ENCODE peak calls at places on chromosome X, in ten cellular contexts. I is mucosa of descending colon; R is fibroblast of lung; T is HL-60; X is mammary epithelial cell; Q is transverse colon; J is left ventricle myocardium inferior; V is CD4-positive, alpha-beta T cell; S is stomach; E is upper lobe of left lung. D is an unnamed sample.

GRCh38 chrX:24860140-24860539 is 155.6 kb downstream of the ARX start:
- DNase-seq in X (no peak), S (no peak), R (peak; percentile 36), I (no peak), E (no peak), T (no peak), V (no peak), Q (no peak), J (no peak), D (no peak)

GRCh38 chrX:7062276-7062675 is 85.2 kb upstream of the STS start:
- DNase-seq in S (no peak), J (no peak), E (no peak), V (no peak), R (peak; percentile 11), Q (no peak), T (no peak), I (no peak), X (no peak), D (no peak)

GRCh38 chrX:153875391-153876111 is 10.4 kb downstream of the L1CAM start:
- DNase-seq in T (peak; percentile 39), S (peak; percentile 60), X (no peak), Q (peak; percentile 54), E (peak; percentile 90), J (peak; percentile 44), V (peak; percentile 63), I (no peak), R (peak; percentile 11), D (peak; percentile 88)

GRCh38 chrX:151713859-151714258 is 2.0 kb upstream of the FATE1 start:
- DNase-seq in V (no peak), S (no peak), Q (no peak), I (no peak), T (peak; percentile 23), J (no peak), E (no peak), R (peak; percentile 0), X (peak; percentile 8), D (no peak)

GRCh38 chrX:44675364-44676024 is 132.8 kb upstream of the FUNDC1 start:
- DNase-seq in X (peak; percentile 98), V (no peak), I (peak; percentile 58), R (peak; percentile 95), J (peak; percentile 41), Q (no peak), E (no peak), S (no peak), T (no peak), D (no peak)

GRCh38 chrX:15493118-15494082 is at the start of gene PIR:
- DNase-seq in J (peak; percentile 86), V (peak; percentile 22), R (peak; percentile 75), I (peak; percentile 91), X (peak; percentile 95), Q (peak; percentile 91), T (peak; percentile 67), S (peak; percentile 89), E (peak; percentile 94), D (peak; percentile 94)

GRCh38 chrX:131270085-131270484 is 19.0 kb downstream of the IGSF1 start:
- DNase-seq in R (no peak), Q (no peak), T (no peak), V (no peak), S (no peak), J (no peak), I (no peak), X (no peak), E (no peak), D (no peak)

GRCh38 chrX:40947276-40947675 is 138.0 kb upstream of the USP9X start:
- DNase-seq in Q (no peak), I (no peak), T (no peak), V (no peak), E (no peak), S (no peak), J (no peak), X (no peak), R (peak; percentile 38), D (no peak)

GRCh38 chrX:97065973-97066372 is 182.3 kb downstream of the RPA4 start:
- DNase-seq in X (peak; percentile 3), T (no peak), I (no peak), E (no peak), Q (no peak), J (no peak), R (peak; percentile 1), S (no peak), V (no peak), D (no peak)

GRCh38 chrX:15854080-15854655 is 445 bp downstream of the AP1S2 start:
- DNase-seq in S (peak; percentile 38), E (peak; percentile 90), J (peak; percentile 57), Q (peak; percentile 60), X (peak; percentile 24), I (peak; percentile 80), R (peak; percentile 2), T (peak; percentile 36), V (peak; percentile 34), D (peak; percentile 87)

GRCh38 chrX:22686138-22686541 is 313.6 kb upstream of the DDX53 start:
- DNase-seq in R (peak; percentile 87), I (no peak), X (no peak), Q (no peak), T (no peak), S (no peak), E (no peak), V (no peak), J (peak; percentile 14), D (peak; percentile 87)

GRCh38 chrX:41589634-41590270 is 99.0 kb upstream of the GPR34 start:
- DNase-seq in Q (no peak), R (peak; percentile 45), V (no peak), E (no peak), I (no peak), T (no peak), J (no peak), S (no peak), X (no peak), D (no peak)

GRCh38 chrX:77446029-77446585 is 1.1 kb upstream of the FGF16 start:
- DNase-seq in E (peak; percentile 37), J (peak; percentile 14), S (no peak), Q (peak; percentile 10), X (no peak), I (peak; percentile 47), V (no peak), T (no peak), R (no peak), D (no peak)

GRCh38 chrX:153614818-153615217 is 15.9 kb upstream of the CCNQ start:
- DNase-seq in S (no peak), X (no peak), J (no peak), E (no peak), R (no peak), I (no peak), Q (no peak), T (no peak), V (no peak), D (no peak)

GRCh38 chrX:29858714-29859113 is 356.6 kb upstream of the MAGEB2 start:
- DNase-seq in R (peak; percentile 43), V (no peak), I (no peak), X (peak; percentile 0), S (no peak), J (no peak), Q (no peak), T (no peak), E (no peak), D (no peak)

GRCh38 chrX:105820247-105820646 is 2.1 kb upstream of the NRK start:
- DNase-seq in J (no peak), S (no peak), R (no peak), I (no peak), X (no peak), Q (no peak), E (no peak), V (no peak), T (no peak), D (no peak)
- TF ChIP-seq CTCF in J (no peak), S (no peak), R (no peak), I (no peak), X (no peak), Q (no peak), E (no peak), V (no peak), T (no peak), D (no peak)

DNA sequence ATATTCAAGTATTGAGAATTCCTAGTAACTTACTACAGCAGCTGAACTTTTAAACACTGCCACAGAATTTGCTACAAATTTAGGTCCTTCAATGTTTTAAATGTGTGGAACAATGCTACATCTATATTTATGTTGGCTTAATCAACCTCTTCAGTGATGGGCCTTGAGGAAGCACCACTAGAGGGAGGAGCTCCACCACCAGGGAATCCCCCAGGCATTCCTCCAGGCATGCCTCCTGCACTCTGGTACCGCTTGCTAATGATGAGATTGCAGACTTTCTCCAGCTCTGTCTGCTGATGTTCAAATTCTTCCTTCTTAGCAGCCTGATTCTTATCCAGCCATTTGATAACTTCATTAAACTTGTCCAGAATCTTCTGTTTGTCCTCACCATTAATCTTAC is 190.8 kb downstream of the HTR2C start:
- DNase-seq in X (no peak), V (no peak), R (no peak), S (no peak), I (no peak), T (no peak), Q (no peak), J (no peak), E (no peak), D (no peak)
- TF ChIP-seq CTCF in X (no peak), V (no peak), R (no peak), S (no peak), I (no peak), T (no peak), Q (no peak), J (peak; percentile 39), E (no peak), D (no peak)

DNA sequence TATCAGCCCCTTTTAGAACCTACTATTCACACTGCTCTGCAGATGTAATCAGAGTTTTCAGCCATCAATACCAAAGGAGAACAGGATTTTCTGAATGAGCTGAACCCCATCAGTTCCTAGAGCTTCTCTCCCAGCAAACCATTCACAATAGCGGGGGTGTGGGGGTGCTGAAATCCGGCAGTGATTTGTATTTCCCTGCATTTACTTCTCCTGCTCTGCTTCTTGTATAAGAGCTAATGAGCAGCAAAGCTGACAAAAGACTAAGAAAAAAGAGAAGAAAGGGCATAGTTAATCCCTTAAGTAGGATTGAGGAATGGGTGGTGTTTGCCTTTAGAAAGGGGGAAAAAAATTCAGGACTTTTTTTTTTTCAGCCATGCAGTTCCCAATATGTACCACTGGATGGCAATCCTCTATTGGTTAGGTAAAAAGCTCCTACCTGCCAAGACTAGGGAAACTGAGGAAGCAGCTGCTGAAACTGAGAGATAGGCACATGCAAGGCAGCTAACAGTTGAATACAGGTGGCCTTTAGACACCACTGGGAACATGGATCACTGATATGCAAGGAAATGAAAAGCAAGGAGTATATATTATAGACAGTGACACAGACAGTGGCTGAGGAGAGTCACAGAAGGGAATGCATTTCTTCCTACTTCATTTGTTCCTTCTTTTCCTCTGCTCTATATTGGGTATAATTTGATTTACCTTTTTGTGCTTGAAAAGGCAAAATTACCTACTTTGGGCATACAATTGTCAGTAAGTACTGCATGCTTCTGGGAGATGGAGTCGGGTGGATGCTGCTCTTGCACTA is 217.9 kb downstream of the HS6ST2 start:
- DNase-seq in V (no peak), E (no peak), T (no peak), X (no peak), I (no peak), R (peak; percentile 12), Q (no peak), J (no peak), S (no peak), D (no peak)
- TF ChIP-seq CTCF in V (no peak), E (peak; percentile 19), T (peak; percentile 8), X (peak; percentile 75), I (peak; percentile 22), R (peak; percentile 25), Q (peak; percentile 48), J (peak; percentile 60), S (peak; percentile 32), D (peak; percentile 83)

DNA sequence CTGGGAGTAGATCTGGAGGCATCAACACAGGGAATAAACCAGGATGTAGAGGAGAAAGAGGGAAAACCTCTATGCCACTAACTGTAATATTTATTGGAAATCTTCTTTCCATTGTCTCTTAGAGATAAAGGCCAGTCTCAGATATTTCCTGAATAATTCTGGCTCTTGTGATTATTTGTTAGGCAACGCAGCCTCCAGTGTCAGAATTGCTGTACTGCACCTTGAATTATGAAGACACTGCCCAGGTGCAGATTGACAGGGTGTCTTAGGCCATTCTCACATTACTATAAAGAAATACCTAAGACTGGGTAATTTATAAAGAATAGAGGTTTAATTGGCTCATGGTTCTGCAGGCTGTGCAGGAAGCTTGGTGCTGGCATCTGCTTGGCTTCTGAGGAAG is 100.7 kb upstream of the ZDHHC15 start:
- DNase-seq in E (no peak), T (no peak), X (no peak), I (no peak), R (no peak), S (no peak), J (no peak), Q (no peak), V (no peak), D (no peak)
- TF ChIP-seq CTCF in E (no peak), T (no peak), X (peak; percentile 9), I (no peak), R (no peak), S (no peak), J (peak; percentile 46), Q (no peak), V (no peak), D (no peak)